ENCODE peak calls at places on chromosome 19, in seven cellular contexts. D, Q, T, B, I, N and U are unnamed samples.

GRCh38 chr19:16886305-16886880 is 2.4 kb upstream of the F2RL3 start:
- DNase-seq in D (no peak), Q (peak; percentile 46), T (peak; percentile 36), B (peak; percentile 54), I (no peak), N (no peak), U (no peak)

GRCh38 chr19:2291185-2291751 is 9.3 kb upstream of the PEAK3 start:
- DNase-seq in D (peak; percentile 77), Q (no peak), T (no peak), B (no peak), I (no peak), N (no peak), U (no peak)

GRCh38 chr19:14317157-14317556 is 64.1 kb upstream of the ADGRE5 start:
- DNase-seq in D (no peak), Q (no peak), T (no peak), B (no peak), I (no peak), N (no peak), U (no peak)

GRCh38 chr19:34732548-34733255 is 1.3 kb upstream of the ZNF181 start:
- DNase-seq in D (no peak), Q (no peak), T (no peak), B (no peak), I (no peak), N (no peak), U (no peak)

GRCh38 chr19:1171755-1172352 is 2.2 kb downstream of the SBNO2 start:
- DNase-seq in D (no peak), Q (no peak), T (no peak), B (peak; percentile 36), I (no peak), N (no peak), U (no peak)

GRCh38 chr19:12639901-12640613 is 26.5 kb downstream of the MAN2B1 start:
- DNase-seq in D (peak; percentile 85), Q (peak; percentile 77), T (peak; percentile 76), B (peak; percentile 64), I (peak; percentile 45), N (peak; percentile 30), U (peak; percentile 51)

GRCh38 chr19:53091413-53091812 is 11.8 kb downstream of the ZNF160 start:
- DNase-seq in D (peak; percentile 44), Q (no peak), T (no peak), B (no peak), I (no peak), N (no peak), U (no peak)

GRCh38 chr19:16942583-16942982 is 53.8 kb downstream of the F2RL3 start:
- DNase-seq in D (no peak), Q (no peak), T (no peak), B (no peak), I (no peak), N (no peak), U (no peak)

GRCh38 chr19:32924200-32924599 is 47.6 kb downstream of the CEP89 start:
- DNase-seq in D (no peak), Q (peak; percentile 59), T (peak; percentile 14), B (peak; percentile 40), I (no peak), N (no peak), U (no peak)

GRCh38 chr19:17348700-17349099 is 11.3 kb downstream of the GTPBP3 start:
- DNase-seq in D (no peak), Q (peak; percentile 53), T (peak; percentile 67), B (peak; percentile 78), I (peak; percentile 51), N (no peak), U (peak; percentile 46)

GRCh38 chr19:495440-496332 is 600 bp upstream of the MADCAM1 start:
- DNase-seq in D (no peak), Q (peak; percentile 39), T (peak; percentile 36), B (peak; percentile 46), I (no peak), N (no peak), U (no peak)

GRCh38 chr19:281992-282391 is 9.2 kb downstream of the PLPP2 start:
- DNase-seq in D (no peak), Q (no peak), T (no peak), B (no peak), I (no peak), N (no peak), U (no peak)

GRCh38 chr19:50695251-50696064 is 24.1 kb downstream of the SHANK1 start:
- DNase-seq in D (peak; percentile 73), Q (no peak), T (no peak), B (no peak), I (no peak), N (no peak), U (no peak)

GRCh38 chr19:47284324-47284899 is 9.7 kb downstream of the INAFM1 start:
- DNase-seq in D (peak; percentile 71), Q (peak; percentile 68), T (peak; percentile 41), B (peak; percentile 71), I (no peak), N (peak; percentile 36), U (peak; percentile 66)

GRCh38 chr19:2040647-2041435 is 10.2 kb downstream of the MKNK2 start:
- DNase-seq in D (no peak), Q (no peak), T (no peak), B (no peak), I (no peak), N (no peak), U (no peak)

GRCh38 chr19:17073869-17074627 is 1.2 kb downstream of the HAUS8 start:
- DNase-seq in D (no peak), Q (peak; percentile 16), T (no peak), B (no peak), I (no peak), N (no peak), U (no peak)

GRCh38 chr19:27920774-27921173 is 1292.2 kb downstream of the UQCRFS1 start:
- DNase-seq in D (no peak), Q (no peak), T (no peak), B (no peak), I (no peak), N (no peak), U (no peak)

GRCh38 chr19:46660601-46661019 is 372 bp downstream of the DACT3 start:
- DNase-seq in D (no peak), Q (no peak), T (no peak), B (no peak), I (no peak), N (no peak), U (no peak)

GRCh38 chr19:55390461-55390880 is 4.7 kb downstream of the RPL28 start:
- DNase-seq in D (no peak), Q (no peak), T (no peak), B (no peak), I (no peak), N (no peak), U (no peak)

GRCh38 chr19:13024126-13024957 is 29.1 kb downstream of the NFIX start:
- DNase-seq in D (no peak), Q (peak; percentile 45), T (peak; percentile 67), B (peak; percentile 55), I (no peak), N (no peak), U (no peak)

GRCh38 chr19:33373701-33374405 is at the start of gene CEBPG:
- DNase-seq in D (peak; percentile 82), Q (peak; percentile 64), T (peak; percentile 38), B (peak; percentile 35), I (no peak), N (no peak), U (no peak)

DNA sequence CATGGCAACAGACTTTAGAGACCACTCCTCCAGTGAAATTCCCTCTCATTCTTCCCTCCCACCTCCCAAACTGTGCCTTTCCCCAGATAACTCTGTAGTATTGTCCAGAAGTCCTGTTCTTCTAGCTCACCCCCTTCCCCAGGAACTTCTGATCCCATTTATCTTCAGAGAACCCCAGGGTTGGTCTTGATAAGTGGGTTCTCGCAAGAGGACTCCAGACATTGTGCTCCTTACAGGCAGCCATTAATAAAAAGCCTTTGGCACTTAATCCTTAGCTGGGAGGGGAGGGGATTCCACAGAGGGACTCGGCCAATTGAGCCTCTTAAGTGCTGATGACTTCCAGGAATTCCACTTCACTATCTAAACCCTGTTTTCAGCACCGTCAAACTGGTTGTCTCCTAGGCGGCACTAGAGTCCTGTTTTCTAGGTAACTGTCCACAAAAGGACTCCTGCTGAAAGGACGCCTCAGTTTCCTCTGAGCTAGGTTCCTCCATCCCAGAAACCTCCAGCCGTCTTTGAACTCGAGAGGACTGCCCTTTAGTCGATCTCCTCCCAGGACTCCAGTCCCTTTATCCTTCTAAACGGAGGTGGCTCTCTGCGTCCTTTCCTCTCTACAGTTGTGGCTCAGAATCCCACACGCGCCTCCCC is 2.0 kb downstream of the LTBP4 start:
- DNase-seq in D (peak; percentile 79), Q (peak; percentile 59), T (peak; percentile 67), B (peak; percentile 31), I (no peak), N (no peak), U (no peak)
- H3K4me3 ChIP-seq in D (peak overlapping the region; percentile 37), Q (peak overlapping the region; percentile 9), T (peak overlapping the region; percentile 19), B (peak overlapping the region; percentile 68), I (peak overlapping the region; percentile 91), N (peak overlapping the region; percentile 45), U (peak overlapping the region; percentile 63)

DNA sequence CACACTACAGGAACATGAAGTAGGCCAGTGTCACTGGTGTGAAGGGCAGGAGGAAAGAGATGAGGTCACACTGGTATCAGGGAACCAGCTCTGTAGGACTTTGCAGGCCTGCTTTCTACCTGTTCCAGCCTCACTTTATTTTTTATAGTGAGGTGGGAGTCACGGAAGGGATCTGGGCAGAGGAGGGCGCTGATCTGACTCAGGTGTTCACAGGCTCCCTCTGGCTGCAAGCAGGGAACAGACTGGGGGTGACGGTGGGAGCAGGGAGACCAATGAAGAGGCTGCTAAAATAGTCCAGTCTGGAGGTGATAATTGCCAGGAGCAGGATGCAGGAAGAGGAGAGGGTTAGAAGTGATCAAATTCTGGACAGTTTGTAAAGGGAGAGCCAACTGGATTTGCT is 2.8 kb downstream of the THAP8 start:
- DNase-seq in D (peak; percentile 50), Q (no peak), T (peak; percentile 14), B (no peak), I (no peak), N (no peak), U (no peak)
- TF ChIP-seq CTCF in D (peak; percentile 31), Q (peak; percentile 23), T (peak; percentile 6), B (peak; percentile 35), I (no peak), N (peak; percentile 78), U (peak; percentile 23)

GRCh38 chr19:5099822-5100221 is 130.9 kb downstream of the KDM4B start:
- DNase-seq in D (no peak), Q (no peak), T (no peak), B (no peak), I (no peak), N (no peak), U (no peak)

GRCh38 chr19:5096536-5096935 is 127.6 kb downstream of the KDM4B start:
- DNase-seq in D (no peak), Q (no peak), T (no peak), B (no peak), I (no peak), N (no peak), U (no peak)

GRCh38 chr19:5097959-5098623 is 129.2 kb downstream of the KDM4B start:
- DNase-seq in D (no peak), Q (no peak), T (no peak), B (no peak), I (no peak), N (no peak), U (no peak)

GRCh38 chr19:5097331-5097930 is 128.5 kb downstream of the KDM4B start:
- DNase-seq in D (no peak), Q (no peak), T (no peak), B (no peak), I (no peak), N (no peak), U (no peak)

GRCh38 chr19:5098646-5099045 is 129.7 kb downstream of the KDM4B start:
- DNase-seq in D (no peak), Q (no peak), T (no peak), B (no peak), I (no peak), N (no peak), U (no peak)
- H3K4me3 ChIP-seq in D (no peak overlapping the region), Q (no peak overlapping the region), T (no peak overlapping the region), B (no peak overlapping the region), I (no peak overlapping the region), N (no peak overlapping the region), U (no peak overlapping the region)

GRCh38 chr19:45396389-45397260 is 8.2 kb downstream of the PPP1R13L start:
- DNase-seq in D (no peak), Q (no peak), T (no peak), B (no peak), I (no peak), N (no peak), U (no peak)
- TF ChIP-seq CTCF in D (no peak), Q (no peak), T (no peak), B (no peak), I (no peak), N (no peak), U (no peak)